ENCODE peak calls at places on chromosomes 1 and 21, in five cellular contexts. X, E, N, H and K are unnamed samples.
A peak's percentile ranks its signal among the peaks of the same experiment; 100 is the strongest.

GRCh38 chr1:91018006-91018405 is 3.8 kb downstream of the ZNF644 start:
- DNase-seq in X (no peak), E (no peak), N (no peak), H (no peak), K (no peak)

GRCh38 chr1:209797978-209798639 is 7.8 kb downstream of the IRF6 start:
- DNase-seq in X (no peak), E (no peak), N (no peak), H (no peak), K (no peak)

GRCh38 chr1:4086085-4086850 is 186.2 kb upstream of the C1orf174 start:
- DNase-seq in X (no peak), E (no peak), N (no peak), H (no peak), K (no peak)

GRCh38 chr21:32547018-32547417 is 38.3 kb downstream of the TCP10L start:
- DNase-seq in X (no peak), E (no peak), N (peak; percentile 0), H (no peak), K (no peak)

GRCh38 chr1:33634806-33635205 is 162.4 kb downstream of the ZSCAN20 start:
- DNase-seq in X (peak; percentile 32), E (peak; percentile 62), N (peak; percentile 35), H (peak; percentile 50), K (no peak)

GRCh38 chr1:92404661-92405060 is 82.1 kb downstream of the GFI1 start:
- DNase-seq in X (no peak), E (no peak), N (no peak), H (no peak), K (no peak)

GRCh38 chr1:5936621-5937372 is 55.4 kb downstream of the NPHP4 start:
- DNase-seq in X (no peak), E (no peak), N (no peak), H (no peak), K (no peak)

GRCh38 chr1:89939059-89939570 is 55.8 kb upstream of the ZNF326 start:
- DNase-seq in X (no peak), E (no peak), N (no peak), H (no peak), K (no peak)

GRCh38 chr21:38965241-38965640 is 159.5 kb downstream of the ETS2 start:
- DNase-seq in X (no peak), E (peak; percentile 46), N (no peak), H (no peak), K (no peak)

GRCh38 chr1:1422465-1423244 is 1.6 kb upstream of the ANKRD65 start:
- DNase-seq in X (no peak), E (no peak), N (no peak), H (no peak), K (no peak)

GRCh38 chr1:234848972-234849641 is 239.1 kb upstream of the IRF2BP2 start:
- DNase-seq in X (no peak), E (no peak), N (no peak), H (no peak), K (no peak)

GRCh38 chr1:204513117-204513716 is 3.0 kb upstream of the MDM4 start:
- DNase-seq in X (no peak), E (no peak), N (peak; percentile 95), H (no peak), K (peak; percentile 86)

GRCh38 chr1:198150369-198150768 is 6.4 kb upstream of the NEK7 start:
- DNase-seq in X (no peak), E (no peak), N (no peak), H (no peak), K (no peak)

GRCh38 chr1:87757700-87758099 is 429.0 kb downstream of the LMO4 start:
- DNase-seq in X (no peak), E (no peak), N (no peak), H (no peak), K (no peak)

GRCh38 chr1:183318433-183318832 is 99.7 kb downstream of the NMNAT2 start:
- DNase-seq in X (peak; percentile 47), E (peak; percentile 44), N (no peak), H (peak; percentile 81), K (peak; percentile 11)

GRCh38 chr21:16280731-16281130 is 550.9 kb downstream of the USP25 start:
- DNase-seq in X (no peak), E (no peak), N (no peak), H (no peak), K (no peak)

GRCh38 chr1:71787699-71788098 is 494.6 kb downstream of the NEGR1 start:
- DNase-seq in X (no peak), E (no peak), N (no peak), H (no peak), K (no peak)

GRCh38 chr21:41547111-41547510 is 39.2 kb upstream of the TMPRSS2 start:
- DNase-seq in X (no peak), E (no peak), N (no peak), H (no peak), K (no peak)

GRCh38 chr1:195898924-195899323 is 709.3 kb downstream of the KCNT2 start:
- DNase-seq in X (no peak), E (no peak), N (no peak), H (no peak), K (no peak)

GRCh38 chr1:2208309-2209239 is 14.0 kb upstream of the FAAP20 start:
- DNase-seq in X (peak; percentile 56), E (no peak), N (no peak), H (peak; percentile 64), K (no peak)

GRCh38 chr1:68204965-68205630 is 27.2 kb downstream of the WLS start:
- DNase-seq in X (no peak), E (no peak), N (no peak), H (no peak), K (no peak)

GRCh38 chr1:21541330-21541729 is 32.1 kb downstream of the ALPL start:
- DNase-seq in X (no peak), E (no peak), N (no peak), H (no peak), K (no peak)

GRCh38 chr1:46755121-46755520 is 36.2 kb upstream of the EFCAB14 start:
- DNase-seq in X (no peak), E (no peak), N (no peak), H (no peak), K (no peak)

GRCh38 chr1:36652586-36652985 is 169.9 kb upstream of the CSF3R start:
- DNase-seq in X (no peak), E (no peak), N (no peak), H (no peak), K (no peak)

GRCh38 chr1:71228727-71229371 is 148.0 kb upstream of the ZRANB2 start:
- DNase-seq in X (no peak), E (peak; percentile 34), N (no peak), H (peak; percentile 12), K (no peak)

GRCh38 chr1:244217711-244218110 is 166.6 kb downstream of the ZBTB18 start:
- DNase-seq in X (no peak), E (no peak), N (no peak), H (no peak), K (no peak)

GRCh38 chr1:40133122-40133665 is 28.0 kb upstream of the RLF start:
- DNase-seq in X (no peak), E (no peak), N (no peak), H (no peak), K (no peak)

GRCh38 chr1:191851799-191852595 is 306.3 kb upstream of the RGS18 start:
- DNase-seq in X (no peak), E (peak; percentile 13), N (no peak), H (no peak), K (no peak)

GRCh38 chr1:184861755-184862336 is 107.2 kb upstream of the EDEM3 start:
- DNase-seq in X (no peak), E (no peak), N (no peak), H (no peak), K (no peak)

GRCh38 chr1:26290061-26290415 is 10.2 kb downstream of the SH3BGRL3 start:
- DNase-seq in X (no peak), E (no peak), N (no peak), H (no peak), K (no peak)

GRCh38 chr1:17251246-17251645 is 2.3 kb downstream of the PADI3 start:
- DNase-seq in X (no peak), E (no peak), N (no peak), H (peak; percentile 4), K (no peak)

GRCh38 chr1:14767075-14767474 is 168.6 kb downstream of the KAZN start:
- DNase-seq in X (no peak), E (peak; percentile 40), N (no peak), H (no peak), K (no peak)

GRCh38 chr1:16236091-16236494 is 890 bp downstream of the CPLANE2 start:
- DNase-seq in X (peak; percentile 66), E (no peak), N (peak; percentile 78), H (no peak), K (no peak)

GRCh38 chr1:109786107-109786470 is 22.4 kb upstream of the EPS8L3 start:
- DNase-seq in X (no peak), E (no peak), N (no peak), H (no peak), K (no peak)

GRCh38 chr1:240271081-240271480 is 179.4 kb downstream of the FMN2 start:
- DNase-seq in X (no peak), E (no peak), N (no peak), H (no peak), K (no peak)

GRCh38 chr1:147273409-147274307 is 31.2 kb downstream of the CHD1L start:
- DNase-seq in X (peak; percentile 26), E (peak; percentile 50), N (peak; percentile 73), H (no peak), K (peak; percentile 18)

GRCh38 chr1:35855016-35855700 is 27.9 kb upstream of the AGO1 start:
- DNase-seq in X (peak; percentile 27), E (no peak), N (no peak), H (no peak), K (no peak)

GRCh38 chr1:58768971-58769808 is 14.7 kb downstream of the JUN start:
- DNase-seq in X (peak; percentile 85), E (peak; percentile 77), N (no peak), H (peak; percentile 86), K (no peak)

GRCh38 chr1:224435318-224435763 is 744 bp upstream of the WDR26 start:
- DNase-seq in X (peak; percentile 49), E (no peak), N (peak; percentile 56), H (no peak), K (no peak)

GRCh38 chr1:230581446-230582079 is 60.7 kb upstream of the COG2 start:
- DNase-seq in X (no peak), E (no peak), N (peak; percentile 30), H (no peak), K (no peak)
- H3K27me3 ChIP-seq in X (no peaks in the 10 kb centered on the region), E (no peaks in the 10 kb centered on the region), N (no peaks in the 10 kb centered on the region), H (no peaks in the 10 kb centered on the region), K (no peaks in the 10 kb centered on the region)

GRCh38 chr1:216598448-216598847 is 124.8 kb downstream of the ESRRG start:
- DNase-seq in X (no peak), E (no peak), N (no peak), H (no peak), K (no peak)
- H3K27me3 ChIP-seq in X (no peaks in the 10 kb centered on the region), E (no peaks in the 10 kb centered on the region), N (no peaks in the 10 kb centered on the region), H (no peaks in the 10 kb centered on the region), K (no peaks in the 10 kb centered on the region)

GRCh38 chr21:44901391-44902074 is 19.2 kb downstream of the ITGB2 start:
- DNase-seq in X (no peak), E (no peak), N (no peak), H (no peak), K (no peak)
- H3K27me3 ChIP-seq in X (no peaks in the 10 kb centered on the region), E (no peaks in the 10 kb centered on the region), N (peaks cover 100% of the 10 kb centered on the region), H (no peaks in the 10 kb centered on the region), K (no peaks in the 10 kb centered on the region)

DNA sequence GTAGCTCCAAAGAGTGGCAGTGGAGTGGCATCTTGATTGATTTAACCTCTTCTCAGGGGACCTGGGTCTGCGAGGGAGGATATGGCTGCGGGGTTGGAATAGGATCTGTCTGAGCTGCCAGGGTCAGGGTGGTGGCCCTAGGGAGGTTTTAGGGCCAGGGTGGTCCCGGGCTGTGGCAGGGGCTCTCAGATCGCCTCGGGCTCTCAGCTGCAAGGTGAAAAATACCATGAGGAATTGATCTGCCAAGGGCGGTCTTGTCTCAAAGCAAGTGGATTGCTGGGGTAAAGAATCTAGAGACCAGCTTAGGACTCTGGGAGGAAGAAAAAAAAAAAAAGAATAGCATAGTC is 3.7 kb downstream of the SIM2 start:
- DNase-seq in X (no peak), E (no peak), N (no peak), H (no peak), K (no peak)
- H3K27me3 ChIP-seq in X (peaks cover 100% of the 10 kb centered on the region), E (peaks cover 100% of the 10 kb centered on the region), N (peaks cover 90% of the 10 kb centered on the region), H (peaks cover 80% of the 10 kb centered on the region), K (peaks cover 11% of the 10 kb centered on the region)